ENCODE peak calls at places on chromosome 16, in seven cellular contexts. One of them, this sample, is unnamed.

GRCh38 chr16:83579431-83579830 is 228.3 kb upstream of the HSBP1 start:
- DNase-seq in H1: no peak
- DNase-seq in PC-3: no peak
- DNase-seq in DND-41: no peak
- DNase-seq in HCT116: no peak
- DNase-seq in endothelial cell of umbilical vein: no peak
- DNase-seq in GM23248: no peak
- DNase-seq in this sample: no peak

GRCh38 chr16:75116081-75116910 is at the start of gene LDHD:
- DNase-seq in H1: peak
- DNase-seq in PC-3: peak
- DNase-seq in DND-41: no peak
- DNase-seq in HCT116: peak
- DNase-seq in endothelial cell of umbilical vein: peak
- DNase-seq in GM23248: peak
- DNase-seq in this sample: peak

GRCh38 chr16:72921620-72922019 is 126.3 kb downstream of the ZFHX3 start:
- DNase-seq in H1: no peak
- DNase-seq in PC-3: no peak
- DNase-seq in DND-41: no peak
- DNase-seq in HCT116: no peak
- DNase-seq in endothelial cell of umbilical vein: no peak
- DNase-seq in GM23248: peak
- DNase-seq in this sample: no peak

GRCh38 chr16:21156767-21157467 is 1.6 kb upstream of the LDAF1 start:
- DNase-seq in H1: no peak
- DNase-seq in PC-3: peak
- DNase-seq in DND-41: peak
- DNase-seq in HCT116: peak
- DNase-seq in endothelial cell of umbilical vein: peak
- DNase-seq in GM23248: peak
- DNase-seq in this sample: peak

GRCh38 chr16:57643166-57643813 is 14.9 kb downstream of the ADGRG1 start:
- DNase-seq in H1: no peak
- DNase-seq in PC-3: peak
- DNase-seq in DND-41: no peak
- DNase-seq in HCT116: no peak
- DNase-seq in endothelial cell of umbilical vein: peak
- DNase-seq in GM23248: peak
- DNase-seq in this sample: peak

GRCh38 chr16:87076950-87077749 is 240.0 kb downstream of the C16orf95 start:
- DNase-seq in H1: peak
- DNase-seq in PC-3: peak
- DNase-seq in DND-41: peak
- DNase-seq in HCT116: peak
- DNase-seq in endothelial cell of umbilical vein: peak
- DNase-seq in GM23248: peak
- DNase-seq in this sample: no peak

GRCh38 chr16:82329504-82330192 is 159.6 kb upstream of the MPHOSPH6 start:
- DNase-seq in H1: no peak
- DNase-seq in PC-3: peak
- DNase-seq in DND-41: no peak
- DNase-seq in HCT116: no peak
- DNase-seq in endothelial cell of umbilical vein: no peak
- DNase-seq in GM23248: no peak
- DNase-seq in this sample: no peak

GRCh38 chr16:9965079-9965478 is 217.1 kb downstream of the GRIN2A start:
- DNase-seq in H1: no peak
- DNase-seq in PC-3: no peak
- DNase-seq in DND-41: no peak
- DNase-seq in HCT116: no peak
- DNase-seq in endothelial cell of umbilical vein: no peak
- DNase-seq in GM23248: no peak
- DNase-seq in this sample: no peak

GRCh38 chr16:85888405-85889331 is 10.3 kb upstream of the IRF8 start:
- DNase-seq in H1: no peak
- DNase-seq in PC-3: peak
- DNase-seq in DND-41: no peak
- DNase-seq in HCT116: no peak
- DNase-seq in endothelial cell of umbilical vein: peak
- DNase-seq in GM23248: peak
- DNase-seq in this sample: peak

GRCh38 chr16:46743232-46743719 is 4.9 kb downstream of the MYLK3 start:
- DNase-seq in H1: no peak
- DNase-seq in PC-3: no peak
- DNase-seq in DND-41: no peak
- DNase-seq in HCT116: no peak
- DNase-seq in endothelial cell of umbilical vein: peak
- DNase-seq in GM23248: peak
- DNase-seq in this sample: no peak

GRCh38 chr16:49697631-49698030 is 158.3 kb downstream of the ZNF423 start:
- DNase-seq in H1: no peak
- DNase-seq in PC-3: no peak
- DNase-seq in DND-41: no peak
- DNase-seq in HCT116: no peak
- DNase-seq in endothelial cell of umbilical vein: no peak
- DNase-seq in GM23248: no peak
- DNase-seq in this sample: no peak

GRCh38 chr16:14283786-14284185 is 212.7 kb downstream of the MRTFB start:
- DNase-seq in H1: no peak
- DNase-seq in PC-3: no peak
- DNase-seq in DND-41: no peak
- DNase-seq in HCT116: no peak
- DNase-seq in endothelial cell of umbilical vein: no peak
- DNase-seq in GM23248: no peak
- DNase-seq in this sample: no peak

GRCh38 chr16:84716740-84717139 is 16.9 kb downstream of the USP10 start:
- DNase-seq in H1: no peak
- DNase-seq in PC-3: no peak
- DNase-seq in DND-41: no peak
- DNase-seq in HCT116: no peak
- DNase-seq in endothelial cell of umbilical vein: no peak
- DNase-seq in GM23248: no peak
- DNase-seq in this sample: no peak

GRCh38 chr16:74892574-74893461 is 92.1 kb downstream of the WDR59 start:
- DNase-seq in H1: no peak
- DNase-seq in PC-3: no peak
- DNase-seq in DND-41: no peak
- DNase-seq in HCT116: no peak
- DNase-seq in endothelial cell of umbilical vein: no peak
- DNase-seq in GM23248: no peak
- DNase-seq in this sample: no peak

GRCh38 chr16:30761427-30761927 is 385 bp downstream of the CFAP119 start:
- DNase-seq in H1: no peak
- DNase-seq in PC-3: peak
- DNase-seq in DND-41: peak
- DNase-seq in HCT116: no peak
- DNase-seq in endothelial cell of umbilical vein: peak
- DNase-seq in GM23248: peak
- DNase-seq in this sample: no peak

GRCh38 chr16:74713325-74713724 is 12.7 kb upstream of the MLKL start:
- DNase-seq in H1: no peak
- DNase-seq in PC-3: no peak
- DNase-seq in DND-41: no peak
- DNase-seq in HCT116: no peak
- DNase-seq in endothelial cell of umbilical vein: no peak
- DNase-seq in GM23248: no peak
- DNase-seq in this sample: no peak

GRCh38 chr16:23496826-23497542 is 13.3 kb downstream of the GGA2 start:
- DNase-seq in H1: no peak
- DNase-seq in PC-3: no peak
- DNase-seq in DND-41: no peak
- DNase-seq in HCT116: no peak
- DNase-seq in endothelial cell of umbilical vein: peak
- DNase-seq in GM23248: peak
- DNase-seq in this sample: peak

GRCh38 chr16:20865420-20866126 is 34.6 kb downstream of the DCUN1D3 start:
- DNase-seq in H1: no peak
- DNase-seq in PC-3: peak
- DNase-seq in DND-41: no peak
- DNase-seq in HCT116: peak
- DNase-seq in endothelial cell of umbilical vein: no peak
- DNase-seq in GM23248: peak
- DNase-seq in this sample: no peak

GRCh38 chr16:80105160-80105559 is 435.6 kb upstream of the DYNLRB2 start:
- DNase-seq in H1: no peak
- DNase-seq in PC-3: peak
- DNase-seq in DND-41: no peak
- DNase-seq in HCT116: no peak
- DNase-seq in endothelial cell of umbilical vein: no peak
- DNase-seq in GM23248: peak
- DNase-seq in this sample: peak

GRCh38 chr16:12168054-12169018 is 191.8 kb downstream of the SNX29 start:
- DNase-seq in H1: no peak
- DNase-seq in PC-3: no peak
- DNase-seq in DND-41: no peak
- DNase-seq in HCT116: no peak
- DNase-seq in endothelial cell of umbilical vein: no peak
- DNase-seq in GM23248: no peak
- DNase-seq in this sample: no peak

GRCh38 chr16:75760018-75760519 is 33.8 kb upstream of the CPHXL start:
- DNase-seq in H1: no peak
- DNase-seq in PC-3: no peak
- DNase-seq in DND-41: no peak
- DNase-seq in HCT116: no peak
- DNase-seq in endothelial cell of umbilical vein: no peak
- DNase-seq in GM23248: no peak
- DNase-seq in this sample: no peak

GRCh38 chr16:57759131-57759530 is 23.6 kb downstream of the KATNB1 start:
- DNase-seq in H1: no peak
- DNase-seq in PC-3: no peak
- DNase-seq in DND-41: no peak
- DNase-seq in HCT116: no peak
- DNase-seq in endothelial cell of umbilical vein: no peak
- DNase-seq in GM23248: no peak
- DNase-seq in this sample: no peak

GRCh38 chr16:69187387-69187890 is 475 bp downstream of the SNTB2 start:
- DNase-seq in H1: no peak
- DNase-seq in PC-3: peak
- DNase-seq in DND-41: peak
- DNase-seq in HCT116: no peak
- DNase-seq in endothelial cell of umbilical vein: peak
- DNase-seq in GM23248: peak
- DNase-seq in this sample: peak

GRCh38 chr16:70697601-70698170 is 11.8 kb upstream of the MTSS2 start:
- DNase-seq in H1: no peak
- DNase-seq in PC-3: no peak
- DNase-seq in DND-41: no peak
- DNase-seq in HCT116: no peak
- DNase-seq in endothelial cell of umbilical vein: no peak
- DNase-seq in GM23248: peak
- DNase-seq in this sample: peak

GRCh38 chr16:74608944-74609343 is 2.0 kb upstream of the GLG1 start:
- DNase-seq in H1: no peak
- DNase-seq in PC-3: no peak
- DNase-seq in DND-41: peak
- DNase-seq in HCT116: no peak
- DNase-seq in endothelial cell of umbilical vein: no peak
- DNase-seq in GM23248: no peak
- DNase-seq in this sample: no peak

GRCh38 chr16:51134269-51134812 is 16.7 kb downstream of the SALL1 start:
- DNase-seq in H1: no peak
- DNase-seq in PC-3: no peak
- DNase-seq in DND-41: no peak
- DNase-seq in HCT116: no peak
- DNase-seq in endothelial cell of umbilical vein: no peak
- DNase-seq in GM23248: peak
- DNase-seq in this sample: no peak
- TF ChIP-seq EZH2 in H1: no peak
- TF ChIP-seq EZH2 in PC-3: no peak
- TF ChIP-seq EZH2 in DND-41: no peak
- TF ChIP-seq EZH2 in HCT116: no peak
- TF ChIP-seq EZH2 in endothelial cell of umbilical vein: no peak
- TF ChIP-seq EZH2 in GM23248: no peak
- TF ChIP-seq EZH2 in this sample: no peak

GRCh38 chr16:62832214-62832613 is 796.0 kb upstream of the CDH8 start:
- DNase-seq in H1: no peak
- DNase-seq in PC-3: no peak
- DNase-seq in DND-41: no peak
- DNase-seq in HCT116: no peak
- DNase-seq in endothelial cell of umbilical vein: no peak
- DNase-seq in GM23248: no peak
- DNase-seq in this sample: no peak
- TF ChIP-seq EZH2 in H1: no peak
- TF ChIP-seq EZH2 in PC-3: no peak
- TF ChIP-seq EZH2 in DND-41: no peak
- TF ChIP-seq EZH2 in HCT116: no peak
- TF ChIP-seq EZH2 in endothelial cell of umbilical vein: no peak
- TF ChIP-seq EZH2 in GM23248: no peak
- TF ChIP-seq EZH2 in this sample: no peak

DNA sequence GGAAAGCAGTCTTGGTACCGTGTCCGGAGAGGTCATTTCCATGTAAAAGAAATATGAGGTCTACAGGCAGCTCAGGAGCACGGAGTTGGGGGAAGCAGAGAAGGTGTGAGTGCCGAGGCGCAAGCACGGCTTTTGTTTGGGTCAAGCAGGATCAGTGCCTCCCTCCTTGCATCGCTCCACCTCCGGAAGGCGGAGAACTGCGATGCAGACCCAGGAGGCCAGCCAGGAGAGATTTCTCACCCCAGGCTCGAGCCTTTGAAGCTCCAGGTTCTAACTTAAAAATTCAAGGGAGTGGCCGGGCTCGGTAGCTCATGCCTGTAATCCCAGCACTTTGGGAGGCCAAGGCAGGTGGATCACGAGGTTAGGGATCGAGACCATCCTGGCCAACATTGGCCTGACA is 25.0 kb downstream of the NAA60 start:
- DNase-seq in H1: no peak
- DNase-seq in PC-3: no peak
- DNase-seq in DND-41: no peak
- DNase-seq in HCT116: no peak
- DNase-seq in endothelial cell of umbilical vein: no peak
- DNase-seq in GM23248: no peak
- DNase-seq in this sample: no peak
- TF ChIP-seq EZH2 in H1: no peak
- TF ChIP-seq EZH2 in PC-3: no peak
- TF ChIP-seq EZH2 in DND-41: no peak
- TF ChIP-seq EZH2 in HCT116: no peak
- TF ChIP-seq EZH2 in endothelial cell of umbilical vein: no peak
- TF ChIP-seq EZH2 in GM23248: no peak
- TF ChIP-seq EZH2 in this sample: no peak

GRCh38 chr16:88453621-88454314 is 688 bp downstream of the ZFPM1 start:
- DNase-seq in H1: no peak
- DNase-seq in PC-3: no peak
- DNase-seq in DND-41: peak
- DNase-seq in HCT116: no peak
- DNase-seq in endothelial cell of umbilical vein: peak
- DNase-seq in GM23248: peak
- DNase-seq in this sample: peak

GRCh38 chr16:88455610-88456355 is 2.7 kb downstream of the ZFPM1 start:
- DNase-seq in H1: no peak
- DNase-seq in PC-3: peak
- DNase-seq in DND-41: peak
- DNase-seq in HCT116: peak
- DNase-seq in endothelial cell of umbilical vein: peak
- DNase-seq in GM23248: peak
- DNase-seq in this sample: peak

GRCh38 chr16:88452485-88453216 is 429 bp upstream of the ZFPM1 start:
- DNase-seq in H1: peak
- DNase-seq in PC-3: peak
- DNase-seq in DND-41: peak
- DNase-seq in HCT116: peak
- DNase-seq in endothelial cell of umbilical vein: peak
- DNase-seq in GM23248: peak
- DNase-seq in this sample: peak

GRCh38 chr16:88453217-88453531 is at the start of gene ZFPM1:
- DNase-seq in H1: no peak
- DNase-seq in PC-3: no peak
- DNase-seq in DND-41: no peak
- DNase-seq in HCT116: no peak
- DNase-seq in endothelial cell of umbilical vein: no peak
- DNase-seq in GM23248: no peak
- DNase-seq in this sample: no peak

GRCh38 chr16:88454315-88455057 is 1.4 kb downstream of the ZFPM1 start:
- DNase-seq in H1: no peak
- DNase-seq in PC-3: peak
- DNase-seq in DND-41: peak
- DNase-seq in HCT116: no peak
- DNase-seq in endothelial cell of umbilical vein: peak
- DNase-seq in GM23248: peak
- DNase-seq in this sample: peak
- TF ChIP-seq EZH2 in H1: peak
- TF ChIP-seq EZH2 in PC-3: no peak
- TF ChIP-seq EZH2 in DND-41: peak
- TF ChIP-seq EZH2 in HCT116: no peak
- TF ChIP-seq EZH2 in endothelial cell of umbilical vein: no peak
- TF ChIP-seq EZH2 in GM23248: peak
- TF ChIP-seq EZH2 in this sample: no peak

This sample was measured in PC-9.